ENCODE peak calls at places on chromosomes 6 and 20, in four cellular contexts. Z is IMR-90, M is HepG2, S is A549. B is an unnamed sample.

GRCh38 chr6:11595903-11596302 is 58.4 kb downstream of the TMEM170B start:
- DNase-seq in Z (peak; percentile 34), M (no peak), S (peak; percentile 41), B (no peak)

GRCh38 chr6:28907394-28907793 is 16.4 kb downstream of the TRIM27 start:
- DNase-seq in Z (peak; percentile 96), M (no peak), S (no peak), B (no peak)

GRCh38 chr6:121885399-121886152 is 450.1 kb downstream of the GJA1 start:
- DNase-seq in Z (peak; percentile 85), M (peak; percentile 74), S (peak; percentile 14), B (no peak)

GRCh38 chr6:48626421-48626820 is 515.4 kb upstream of the PTCHD4 start:
- DNase-seq in Z (no peak), M (no peak), S (no peak), B (no peak)

GRCh38 chr6:119493980-119494379 is 144.4 kb upstream of the MAN1A1 start:
- DNase-seq in Z (no peak), M (peak; percentile 50), S (no peak), B (no peak)

GRCh38 chr6:107488875-107489635 is 862 bp upstream of the SOBP start:
- DNase-seq in Z (peak; percentile 20), M (peak; percentile 44), S (peak; percentile 32), B (no peak)

GRCh38 chr6:150403458-150404245 is 34.8 kb downstream of the IYD start:
- DNase-seq in Z (peak; percentile 83), M (no peak), S (peak; percentile 48), B (no peak)

GRCh38 chr6:168009331-168009730 is 11.9 kb downstream of the KIF25 start:
- DNase-seq in Z (no peak), M (no peak), S (no peak), B (no peak)

GRCh38 chr20:53628076-53628475 is 34.4 kb upstream of the ZNF217 start:
- DNase-seq in Z (no peak), M (no peak), S (no peak), B (no peak)

GRCh38 chr6:124470803-124471202 is 491.4 kb upstream of the RNF217 start:
- DNase-seq in Z (no peak), M (no peak), S (no peak), B (no peak)

GRCh38 chr6:158801655-158802294 is 17.4 kb downstream of the EZR start:
- DNase-seq in Z (no peak), M (no peak), S (no peak), B (no peak)

GRCh38 chr6:166052837-166053236 is 114.8 kb downstream of the TBXT start:
- DNase-seq in Z (no peak), M (no peak), S (no peak), B (no peak)

GRCh38 chr6:168525114-168525513 is 84.1 kb downstream of the SMOC2 start:
- DNase-seq in Z (no peak), M (no peak), S (no peak), B (no peak)

GRCh38 chr20:60255426-60255825 is 297.2 kb downstream of the CDH26 start:
- DNase-seq in Z (no peak), M (no peak), S (no peak), B (no peak)

GRCh38 chr6:130046711-130047439 is 28.5 kb downstream of the L3MBTL3 start:
- DNase-seq in Z (peak; percentile 67), M (no peak), S (no peak), B (no peak)

GRCh38 chr20:1840865-1841553 is 54.2 kb upstream of the SIRPA start:
- DNase-seq in Z (peak; percentile 41), M (no peak), S (no peak), B (no peak)

GRCh38 chr6:39791311-39791710 is 865 bp upstream of the DAAM2 start:
- DNase-seq in Z (no peak), M (peak; percentile 22), S (no peak), B (no peak)

GRCh38 chr20:61521680-61522420 is 269.8 kb downstream of the CDH4 start:
- DNase-seq in Z (peak; percentile 42), M (no peak), S (no peak), B (no peak)

DNA sequence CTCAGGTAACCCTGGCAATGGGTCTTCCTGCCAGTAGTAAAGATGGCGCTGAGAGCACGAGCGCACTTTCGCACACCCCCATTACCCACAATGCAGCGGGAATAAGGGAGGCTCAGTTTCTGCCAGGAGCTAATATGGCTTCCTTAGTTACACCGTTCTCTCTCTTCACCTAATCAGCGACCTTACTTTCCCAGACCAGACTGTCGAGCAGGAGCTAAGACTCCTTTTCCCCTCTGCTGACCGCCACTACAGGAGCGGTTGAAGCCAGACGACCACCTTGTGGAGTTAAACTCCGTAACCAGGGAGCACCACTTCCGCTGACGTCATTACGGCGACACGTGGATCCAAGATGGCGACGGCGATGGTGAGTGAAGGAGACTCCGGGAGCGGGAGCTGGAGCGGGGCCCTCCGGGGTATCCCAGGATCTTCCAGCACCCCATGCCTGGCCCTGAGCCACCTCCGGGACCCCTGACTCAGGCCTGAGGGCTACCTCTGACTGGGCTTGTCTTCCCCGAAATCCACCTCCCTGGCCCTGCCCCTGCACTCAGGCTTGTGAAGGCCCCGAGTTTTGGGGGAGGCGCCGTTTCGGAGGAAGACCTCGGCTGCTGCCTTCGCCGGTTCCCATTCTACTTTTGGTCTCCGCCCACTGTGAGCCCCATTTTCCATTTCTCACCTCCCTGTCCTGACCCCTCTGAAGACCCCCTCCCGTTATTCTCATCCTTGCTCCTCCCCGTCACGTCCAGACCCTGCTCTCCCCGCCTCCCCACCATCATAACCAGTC is at the start of gene TM9SF4:
- DNase-seq in Z (peak; percentile 94), M (peak; percentile 97), S (peak; percentile 96), B (peak; percentile 93)
- TF ChIP-seq SMC3 in Z (no peak), M (no peak), S (no peak), B (no peak)

GRCh38 chr20:32855387-32855786 is 3.3 kb upstream of the EFCAB8 start:
- DNase-seq in Z (no peak), M (no peak), S (no peak), B (no peak)
- TF ChIP-seq SMC3 in Z (no peak), M (no peak), S (no peak), B (no peak)

GRCh38 chr6:93139408-93140081 is 279.8 kb downstream of the EPHA7 start:
- DNase-seq in Z (no peak), M (no peak), S (no peak), B (no peak)
- TF ChIP-seq SMC3 in Z (no peak), M (no peak), S (no peak), B (no peak)

GRCh38 chr6:36126121-36126520 is 4.2 kb upstream of the MAPK13 start:
- DNase-seq in Z (no peak), M (no peak), S (no peak), B (no peak)

GRCh38 chr6:36127462-36128016 is 2.8 kb upstream of the MAPK13 start:
- DNase-seq in Z (peak; percentile 91), M (peak; percentile 77), S (peak; percentile 62), B (no peak)

GRCh38 chr6:36125575-36125974 is 4.7 kb upstream of the MAPK13 start:
- DNase-seq in Z (no peak), M (no peak), S (no peak), B (no peak)

GRCh38 chr6:36128073-36128472 is 2.2 kb upstream of the MAPK13 start:
- DNase-seq in Z (no peak), M (no peak), S (no peak), B (no peak)

DNA sequence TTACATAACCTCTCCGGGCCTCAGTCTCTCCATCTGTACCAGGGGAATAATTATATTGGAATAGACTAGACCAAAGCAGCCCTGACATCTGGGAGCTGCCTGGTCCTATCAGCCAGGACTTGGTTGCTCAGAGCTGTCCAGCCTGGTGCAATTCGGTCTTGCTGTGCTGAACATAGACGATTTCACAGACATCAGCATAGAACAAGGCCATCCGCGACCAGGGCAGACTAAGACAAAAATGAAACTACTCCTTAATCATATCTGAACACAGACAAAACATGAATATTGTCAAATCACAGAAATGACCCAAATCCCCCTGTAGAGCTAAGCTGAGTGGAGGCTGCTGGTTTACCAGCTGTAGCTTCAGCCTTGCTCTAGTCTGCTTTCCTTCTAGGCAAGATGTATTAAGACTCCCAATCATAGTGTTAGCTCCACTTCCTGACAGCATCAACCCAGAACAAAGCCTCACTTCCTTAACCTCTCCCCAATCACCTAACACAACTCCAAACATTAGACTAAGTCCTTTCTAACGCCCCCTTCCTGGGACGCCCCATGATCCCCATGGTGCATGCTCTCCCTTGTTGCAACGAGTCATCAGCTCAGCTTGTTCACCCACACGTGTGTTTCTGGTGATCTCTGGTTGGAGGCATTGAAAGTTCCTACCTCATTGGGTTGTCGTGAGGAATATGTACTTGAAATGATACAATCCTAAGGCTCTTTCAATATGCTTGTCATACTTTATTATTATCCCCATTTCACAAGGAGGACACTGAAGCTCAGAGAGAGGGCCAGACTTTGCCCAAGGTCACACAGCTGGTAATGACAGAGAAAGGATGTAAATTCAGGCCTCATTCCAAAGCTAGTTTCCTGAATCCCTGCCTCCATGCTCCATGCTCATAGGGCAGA is 3.5 kb upstream of the MAPK13 start:
- DNase-seq in Z (peak; percentile 69), M (peak; percentile 31), S (peak; percentile 11), B (no peak)
- TF ChIP-seq SMC3 in Z (no peak), M (no peak), S (no peak), B (no peak)

B was measured in GM12878.